ENCODE peak calls at places on chromosomes 11 and 22, in six cellular contexts. A, T, I, Y, K and U are unnamed samples.

GRCh38 chr11:49432242-49432848 is 223.9 kb upstream of the FOLH1 start:
- DNase-seq in A (no peak), T (no peak), I (no peak), Y (no peak), K (no peak), U (no peak)

GRCh38 chr22:25061134-25061533 is 108.6 kb downstream of the KIAA1671 start:
- DNase-seq in A (no peak), T (no peak), I (no peak), Y (no peak), K (no peak), U (no peak)

GRCh38 chr11:763073-763463 is 14.2 kb downstream of the GATD1 start:
- DNase-seq in A (no peak), T (no peak), I (no peak), Y (no peak), K (peak), U (no peak)

GRCh38 chr11:64076764-64077163 is 41.0 kb downstream of the FLRT1 start:
- DNase-seq in A (no peak), T (no peak), I (no peak), Y (no peak), K (no peak), U (no peak)

GRCh38 chr11:98068251-98068650 is 952.5 kb upstream of the CNTN5 start:
- DNase-seq in A (no peak), T (no peak), I (no peak), Y (no peak), K (no peak), U (no peak)

GRCh38 chr11:64165482-64165841 is 451 bp downstream of the MACROD1 start:
- DNase-seq in A (peak), T (peak), I (no peak), Y (no peak), K (peak), U (no peak)

GRCh38 chr11:96293583-96293982 is 49.4 kb downstream of the MAML2 start:
- DNase-seq in A (no peak), T (no peak), I (no peak), Y (no peak), K (no peak), U (peak)

GRCh38 chr11:70107191-70107590 is 29.1 kb downstream of the ANO1 start:
- DNase-seq in A (no peak), T (no peak), I (no peak), Y (no peak), K (no peak), U (no peak)

GRCh38 chr11:102495161-102496042 is 35.1 kb downstream of the MMP7 start:
- DNase-seq in A (peak), T (peak), I (peak), Y (peak), K (peak), U (peak)

GRCh38 chr11:66936326-66936725 is 21.9 kb downstream of the PC start:
- DNase-seq in A (no peak), T (no peak), I (peak), Y (peak), K (no peak), U (no peak)

GRCh38 chr11:64870176-64870892 is 8.1 kb downstream of the EHD1 start:
- DNase-seq in A (no peak), T (no peak), I (peak), Y (peak), K (peak), U (no peak)

GRCh38 chr11:116849491-116849890 is 12.1 kb upstream of the APOA1 start:
- DNase-seq in A (no peak), T (no peak), I (no peak), Y (no peak), K (no peak), U (no peak)

GRCh38 chr11:34278175-34278574 is 79.6 kb downstream of the ABTB2 start:
- DNase-seq in A (no peak), T (no peak), I (no peak), Y (no peak), K (no peak), U (no peak)

GRCh38 chr11:56990702-56991101 is 2.0 kb downstream of the OR5AK2 start:
- DNase-seq in A (no peak), T (no peak), I (no peak), Y (no peak), K (no peak), U (no peak)

GRCh38 chr11:72306186-72306585 is 62.2 kb upstream of the PHOX2A start:
- DNase-seq in A (no peak), T (no peak), I (no peak), Y (peak), K (no peak), U (no peak)

GRCh38 chr22:46107089-46107664 is 43.1 kb upstream of the PPARA start:
- DNase-seq in A (no peak), T (no peak), I (no peak), Y (no peak), K (no peak), U (no peak)

DNA sequence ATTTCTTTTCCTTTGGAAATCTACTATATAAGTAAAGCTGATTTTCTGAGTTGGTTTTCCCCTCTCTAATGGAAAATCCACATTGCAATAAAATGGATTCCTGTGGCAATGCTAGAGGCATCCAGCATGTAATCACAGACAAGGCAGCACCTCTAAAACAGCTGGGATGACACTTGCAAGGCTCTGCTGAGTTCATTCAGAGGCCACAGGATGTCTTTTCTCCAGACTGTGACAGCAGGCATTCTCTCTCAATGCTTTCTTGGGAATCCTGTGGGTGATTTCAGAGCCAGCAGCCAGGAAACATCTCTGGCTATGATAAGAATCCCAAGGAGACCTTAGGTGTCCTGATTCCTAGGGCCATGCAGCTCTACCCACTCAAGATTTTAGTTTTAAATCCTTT is 201.3 kb upstream of the BLID start:
- DNase-seq in A (no peak), T (no peak), I (no peak), Y (peak), K (no peak), U (no peak)
- TF ChIP-seq BHLHE40 in A (no peak), T (no peak), I (no peak), Y (peak), K (no peak), U (no peak)

GRCh38 chr22:50694099-50694498 is 21.5 kb downstream of the SHANK3 start:
- DNase-seq in A (no peak), T (no peak), I (no peak), Y (peak), K (no peak), U (no peak)
- TF ChIP-seq BHLHE40 in A (no peak), T (no peak), I (no peak), Y (no peak), K (no peak), U (no peak)

GRCh38 chr22:50571264-50572175 is 6.7 kb downstream of the CPT1B start:
- DNase-seq in A (no peak), T (no peak), I (no peak), Y (no peak), K (no peak), U (no peak)
- TF ChIP-seq BHLHE40 in A (no peak), T (no peak), I (no peak), Y (no peak), K (no peak), U (no peak)

DNA sequence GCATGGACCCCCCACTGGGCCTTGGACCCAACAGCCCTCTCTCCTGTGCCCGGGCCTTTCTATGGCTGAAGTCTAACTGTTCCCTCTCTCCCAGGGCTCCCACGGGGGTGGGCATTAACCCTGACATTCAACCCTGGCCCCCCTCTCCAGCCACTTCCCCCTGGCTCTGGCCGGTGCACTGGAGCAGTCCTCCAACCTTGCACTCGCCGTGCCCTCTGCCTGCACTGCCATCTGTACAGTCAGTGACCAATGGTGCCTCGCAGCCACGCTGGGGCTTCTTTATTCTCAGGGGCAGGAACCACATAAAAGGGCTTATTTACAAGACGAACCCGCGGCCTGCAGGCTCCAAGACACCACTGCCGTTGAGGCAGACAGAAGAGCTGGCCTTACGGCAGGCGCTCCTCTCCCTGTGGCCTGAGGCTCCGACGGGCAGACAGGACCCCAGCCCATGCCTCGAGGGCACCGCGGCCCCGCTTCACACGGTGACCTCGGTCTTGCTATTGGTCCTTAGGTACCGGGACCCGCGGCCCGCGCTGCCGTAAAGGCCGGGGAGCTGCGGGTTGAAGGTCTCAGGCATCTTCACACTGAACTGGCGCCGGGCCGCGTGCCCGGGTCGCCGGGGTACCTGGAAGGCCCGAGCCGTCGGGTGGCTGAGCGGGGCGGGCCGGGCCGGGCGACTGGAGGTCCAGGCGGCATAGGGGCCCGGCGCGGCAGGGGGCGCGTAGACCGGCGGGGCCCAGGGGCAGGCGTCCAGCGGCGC is 5.4 kb downstream of the SHISA8 start:
- DNase-seq in A (no peak), T (no peak), I (no peak), Y (no peak), K (no peak), U (no peak)
- TF ChIP-seq BHLHE40 in A (no peak), T (no peak), I (no peak), Y (no peak), K (no peak), U (no peak)

DNA sequence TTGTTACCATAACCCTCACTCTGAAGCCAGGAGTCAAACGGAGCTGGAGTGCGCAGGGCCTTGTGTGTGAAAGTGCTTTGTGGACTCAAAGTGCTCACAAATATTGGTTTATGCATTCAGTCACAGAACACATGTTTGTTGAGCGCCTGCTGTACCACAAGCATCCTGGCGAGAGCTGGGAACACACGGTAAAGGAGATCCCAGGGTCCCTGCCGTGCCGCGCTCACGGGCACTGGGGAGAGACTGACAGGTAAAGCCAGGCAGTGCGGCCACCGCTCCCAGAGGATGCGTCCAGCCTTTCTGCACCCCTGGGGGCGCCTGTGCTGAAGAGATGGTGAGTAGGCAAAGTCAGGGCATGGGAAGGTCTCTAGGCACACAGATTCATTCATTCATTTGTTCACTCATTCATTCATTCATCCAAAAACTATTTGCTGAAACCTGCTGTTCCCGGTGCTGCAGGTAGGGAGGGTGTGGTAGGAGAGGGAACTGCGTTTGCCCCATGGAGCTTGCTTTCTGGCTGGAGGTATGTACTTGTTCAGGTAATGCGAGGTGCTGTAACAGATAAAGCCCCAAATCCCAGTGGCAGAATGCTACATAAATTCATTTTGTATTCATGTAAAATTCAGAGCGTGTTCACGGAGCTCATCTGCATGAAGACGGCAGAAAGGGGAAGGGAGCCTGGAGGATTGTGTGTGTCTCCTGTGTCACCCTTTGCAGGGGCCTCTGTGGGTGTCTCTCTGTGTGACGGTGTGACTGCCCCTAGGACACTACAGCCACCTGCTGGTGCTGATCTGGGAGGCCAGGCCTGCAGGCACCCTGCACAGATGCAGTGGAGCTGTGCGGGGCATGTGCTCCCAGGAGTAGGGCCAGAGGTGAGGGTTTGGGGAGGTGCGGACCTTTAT is 167.0 kb upstream of the B3GAT1 start:
- DNase-seq in A (no peak), T (no peak), I (peak), Y (no peak), K (peak), U (no peak)
- TF ChIP-seq BHLHE40 in A (no peak), T (no peak), I (no peak), Y (no peak), K (no peak), U (no peak)

DNA sequence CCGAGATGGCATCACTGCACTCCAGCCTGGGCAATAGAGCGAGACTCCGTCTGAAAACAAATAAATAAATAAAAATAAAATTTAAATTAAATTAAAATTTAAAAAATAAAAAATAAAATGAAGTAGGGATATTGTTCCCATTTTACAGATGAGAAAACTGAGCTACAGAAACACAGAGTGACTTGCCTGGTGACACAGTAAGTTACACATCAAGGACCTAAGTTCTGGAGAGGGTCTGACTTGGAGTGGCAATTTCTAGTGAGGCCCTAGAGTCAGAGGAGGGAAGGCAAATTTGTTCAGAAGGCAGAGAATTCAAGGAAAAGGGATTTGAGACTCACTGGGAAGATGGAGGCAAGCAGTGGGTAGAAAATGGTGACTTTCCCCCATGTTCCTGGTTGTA is 2.0 kb downstream of the SCGB1A1 start:
- DNase-seq in A (no peak), T (no peak), I (no peak), Y (no peak), K (no peak), U (no peak)
- TF ChIP-seq BHLHE40 in A (no peak), T (no peak), I (no peak), Y (no peak), K (no peak), U (no peak)

DNA sequence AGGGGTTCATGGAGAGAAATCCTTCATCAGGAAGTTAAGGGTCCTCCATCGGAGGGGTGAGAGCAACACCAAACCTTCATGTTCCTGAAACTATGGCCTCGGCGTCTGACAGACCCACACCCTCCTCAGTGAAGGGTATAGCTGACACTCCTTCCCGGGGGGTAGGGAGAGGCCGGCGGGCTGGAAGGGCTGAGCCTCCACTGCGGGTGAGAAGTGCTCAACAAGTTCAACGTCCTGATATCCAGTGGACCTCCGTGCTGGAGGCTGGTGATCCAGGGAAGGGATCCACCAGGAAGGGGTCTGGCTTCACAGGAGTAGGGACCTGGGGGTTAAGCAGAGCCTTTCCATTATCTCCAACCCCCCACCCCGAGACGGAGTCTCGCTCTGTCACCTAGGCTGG is 12.3 kb downstream of the CARS1 start:
- DNase-seq in A (no peak), T (no peak), I (no peak), Y (no peak), K (no peak), U (no peak)
- TF ChIP-seq BHLHE40 in A (no peak), T (no peak), I (no peak), Y (no peak), K (no peak), U (no peak)